ENCODE peak calls at places on chromosomes 13 and 19, in four cellular contexts. One of them, this sample, is unnamed.

GRCh38 chr19:8340341-8341096 is 2.5 kb downstream of the KANK3 start:
- DNase-seq in NCI-H748 treated with DMSO at 0.1 percent for 48 hours: no peak
- DNase-seq in WTC11: peak; percentile 39
- DNase-seq in T-helper 2 cell: no peak
- DNase-seq in this sample: peak; percentile 64

GRCh38 chr19:5035817-5036732 is 67.2 kb downstream of the KDM4B start:
- DNase-seq in NCI-H748 treated with DMSO at 0.1 percent for 48 hours: no peak
- DNase-seq in WTC11: no peak
- DNase-seq in T-helper 2 cell: no peak
- DNase-seq in this sample: no peak

GRCh38 chr13:85970727-85971126 is 171.5 kb upstream of the SLITRK6 start:
- DNase-seq in NCI-H748 treated with DMSO at 0.1 percent for 48 hours: no peak
- DNase-seq in WTC11: no peak
- DNase-seq in T-helper 2 cell: no peak
- DNase-seq in this sample: no peak

GRCh38 chr13:67619987-67620386 is 389.9 kb upstream of the PCDH9 start:
- DNase-seq in NCI-H748 treated with DMSO at 0.1 percent for 48 hours: no peak
- DNase-seq in WTC11: no peak
- DNase-seq in T-helper 2 cell: no peak
- DNase-seq in this sample: no peak

GRCh38 chr19:17156296-17156946 is 58.7 kb upstream of the USE1 start:
- DNase-seq in NCI-H748 treated with DMSO at 0.1 percent for 48 hours: no peak
- DNase-seq in WTC11: no peak
- DNase-seq in T-helper 2 cell: no peak
- DNase-seq in this sample: no peak

GRCh38 chr19:11480081-11480926 is 542 bp downstream of the ELAVL3 start:
- DNase-seq in NCI-H748 treated with DMSO at 0.1 percent for 48 hours: no peak
- DNase-seq in WTC11: peak; percentile 26
- DNase-seq in T-helper 2 cell: no peak
- DNase-seq in this sample: no peak

GRCh38 chr13:52003551-52003950 is 7.7 kb downstream of the ATP7B start:
- DNase-seq in NCI-H748 treated with DMSO at 0.1 percent for 48 hours: no peak
- DNase-seq in WTC11: no peak
- DNase-seq in T-helper 2 cell: no peak
- DNase-seq in this sample: peak; percentile 56

GRCh38 chr19:35786299-35787160 is 11.2 kb downstream of the ARHGAP33 start:
- DNase-seq in NCI-H748 treated with DMSO at 0.1 percent for 48 hours: no peak
- DNase-seq in WTC11: no peak
- DNase-seq in T-helper 2 cell: no peak
- DNase-seq in this sample: no peak

GRCh38 chr13:40109324-40109958 is 454.0 kb downstream of the COG6 start:
- DNase-seq in NCI-H748 treated with DMSO at 0.1 percent for 48 hours: no peak
- DNase-seq in WTC11: no peak
- DNase-seq in T-helper 2 cell: no peak
- DNase-seq in this sample: no peak

GRCh38 chr13:59677966-59678814 is 485.5 kb downstream of the DIAPH3 start:
- DNase-seq in NCI-H748 treated with DMSO at 0.1 percent for 48 hours: peak; percentile 62
- DNase-seq in WTC11: no peak
- DNase-seq in T-helper 2 cell: no peak
- DNase-seq in this sample: no peak

GRCh38 chr13:111044087-111044830 is 70.9 kb upstream of the ARHGEF7 start:
- DNase-seq in NCI-H748 treated with DMSO at 0.1 percent for 48 hours: no peak
- DNase-seq in WTC11: no peak
- DNase-seq in T-helper 2 cell: no peak
- DNase-seq in this sample: no peak

GRCh38 chr19:48230555-48231129 is 25.1 kb downstream of the CARD8 start:
- DNase-seq in NCI-H748 treated with DMSO at 0.1 percent for 48 hours: no peak
- DNase-seq in WTC11: no peak
- DNase-seq in T-helper 2 cell: no peak
- DNase-seq in this sample: no peak

GRCh38 chr13:79392882-79393563 is 13.0 kb downstream of the RBM26 start:
- DNase-seq in NCI-H748 treated with DMSO at 0.1 percent for 48 hours: no peak
- DNase-seq in WTC11: no peak
- DNase-seq in T-helper 2 cell: peak; percentile 43
- DNase-seq in this sample: no peak

GRCh38 chr19:45368737-45369340 is 1.5 kb downstream of the ERCC2 start:
- DNase-seq in NCI-H748 treated with DMSO at 0.1 percent for 48 hours: no peak
- DNase-seq in WTC11: peak; percentile 53
- DNase-seq in T-helper 2 cell: no peak
- DNase-seq in this sample: peak; percentile 57

GRCh38 chr19:8148410-8149231 is 771 bp downstream of the FBN3 start:
- DNase-seq in NCI-H748 treated with DMSO at 0.1 percent for 48 hours: no peak
- DNase-seq in WTC11: peak; percentile 93
- DNase-seq in T-helper 2 cell: no peak
- DNase-seq in this sample: peak; percentile 94

GRCh38 chr19:36564391-36564790 is 8.7 kb downstream of the ZNF529 start:
- DNase-seq in NCI-H748 treated with DMSO at 0.1 percent for 48 hours: no peak
- DNase-seq in WTC11: no peak
- DNase-seq in T-helper 2 cell: no peak
- DNase-seq in this sample: no peak

GRCh38 chr13:44420376-44421220 is 47.0 kb downstream of the SERP2 start:
- DNase-seq in NCI-H748 treated with DMSO at 0.1 percent for 48 hours: no peak
- DNase-seq in WTC11: no peak
- DNase-seq in T-helper 2 cell: no peak
- DNase-seq in this sample: no peak

GRCh38 chr13:46106839-46107371 is 2.1 kb upstream of the CPB2 start:
- DNase-seq in NCI-H748 treated with DMSO at 0.1 percent for 48 hours: no peak
- DNase-seq in WTC11: no peak
- DNase-seq in T-helper 2 cell: no peak
- DNase-seq in this sample: no peak

GRCh38 chr13:59133903-59134302 is 1029.8 kb downstream of the DIAPH3 start:
- DNase-seq in NCI-H748 treated with DMSO at 0.1 percent for 48 hours: no peak
- DNase-seq in WTC11: no peak
- DNase-seq in T-helper 2 cell: no peak
- DNase-seq in this sample: no peak

GRCh38 chr19:19475845-19476828 is 39.2 kb downstream of the TSSK6 start:
- DNase-seq in NCI-H748 treated with DMSO at 0.1 percent for 48 hours: no peak
- DNase-seq in WTC11: peak; percentile 53
- DNase-seq in T-helper 2 cell: no peak
- DNase-seq in this sample: peak; percentile 58

GRCh38 chr13:46361535-46361934 is 25.5 kb downstream of the RUBCNL start:
- DNase-seq in NCI-H748 treated with DMSO at 0.1 percent for 48 hours: no peak
- DNase-seq in WTC11: no peak
- DNase-seq in T-helper 2 cell: no peak
- DNase-seq in this sample: no peak

GRCh38 chr19:54918499-54918898 is 12.6 kb downstream of the NCR1 start:
- DNase-seq in NCI-H748 treated with DMSO at 0.1 percent for 48 hours: no peak
- DNase-seq in WTC11: no peak
- DNase-seq in T-helper 2 cell: no peak
- DNase-seq in this sample: no peak

GRCh38 chr13:75492389-75492788 is 10.4 kb upstream of the TBC1D4 start:
- DNase-seq in NCI-H748 treated with DMSO at 0.1 percent for 48 hours: no peak
- DNase-seq in WTC11: no peak
- DNase-seq in T-helper 2 cell: no peak
- DNase-seq in this sample: no peak

GRCh38 chr19:3867971-3868769 is 668 bp downstream of the ZFR2 start:
- DNase-seq in NCI-H748 treated with DMSO at 0.1 percent for 48 hours: no peak
- DNase-seq in WTC11: peak; percentile 41
- DNase-seq in T-helper 2 cell: no peak
- DNase-seq in this sample: peak; percentile 67

GRCh38 chr13:39770514-39770913 is 115.1 kb downstream of the COG6 start:
- DNase-seq in NCI-H748 treated with DMSO at 0.1 percent for 48 hours: no peak
- DNase-seq in WTC11: no peak
- DNase-seq in T-helper 2 cell: no peak
- DNase-seq in this sample: no peak

GRCh38 chr13:28478127-28478526 is 16.8 kb downstream of the FLT1 start:
- DNase-seq in NCI-H748 treated with DMSO at 0.1 percent for 48 hours: no peak
- DNase-seq in WTC11: no peak
- DNase-seq in T-helper 2 cell: no peak
- DNase-seq in this sample: no peak

GRCh38 chr19:4584670-4585460 is 25.4 kb upstream of the SEMA6B start:
- DNase-seq in NCI-H748 treated with DMSO at 0.1 percent for 48 hours: no peak
- DNase-seq in WTC11: peak; percentile 60
- DNase-seq in T-helper 2 cell: no peak
- DNase-seq in this sample: no peak

GRCh38 chr19:50488795-50489194 is 12.1 kb upstream of the GARIN5A start:
- DNase-seq in NCI-H748 treated with DMSO at 0.1 percent for 48 hours: no peak
- DNase-seq in WTC11: no peak
- DNase-seq in T-helper 2 cell: no peak
- DNase-seq in this sample: no peak

This sample was measured in H9.